ENCODE peak calls at places on chromosome 4, in six cellular contexts. One of them, this sample, is unnamed.

GRCh38 chr4:184400375-184400870 is 73.9 kb downstream of the IRF2 start:
- DNase-seq in AG10803: peak; percentile 93
- DNase-seq in OCI-LY7: no peak
- DNase-seq in central memory CD4-positive, alpha-beta T cell: no peak
- DNase-seq in GM19239: no peak
- DNase-seq in endodermal cell: no peak
- DNase-seq in this sample: no peak

GRCh38 chr4:163048447-163048846 is 118.2 kb downstream of the NAF1 start:
- DNase-seq in GM19239: no peak
- DNase-seq in OCI-LY7: peak; percentile 44
- DNase-seq in AG10803: peak; percentile 33
- DNase-seq in endodermal cell: peak; percentile 66
- DNase-seq in central memory CD4-positive, alpha-beta T cell: no peak
- DNase-seq in this sample: peak; percentile 12

GRCh38 chr4:3290476-3290875 is 2.3 kb upstream of the RGS12 start:
- DNase-seq in OCI-LY7: no peak
- DNase-seq in endodermal cell: no peak
- DNase-seq in central memory CD4-positive, alpha-beta T cell: no peak
- DNase-seq in GM19239: no peak
- DNase-seq in AG10803: no peak
- DNase-seq in this sample: no peak

GRCh38 chr4:25795566-25796454 is 67.0 kb downstream of the SEL1L3 start:
- DNase-seq in endodermal cell: peak; percentile 88
- DNase-seq in central memory CD4-positive, alpha-beta T cell: no peak
- DNase-seq in GM19239: no peak
- DNase-seq in AG10803: peak; percentile 85
- DNase-seq in OCI-LY7: no peak
- DNase-seq in this sample: peak; percentile 93

GRCh38 chr4:41787931-41788330 is 39.4 kb upstream of the PHOX2B start:
- DNase-seq in endodermal cell: no peak
- DNase-seq in central memory CD4-positive, alpha-beta T cell: no peak
- DNase-seq in GM19239: no peak
- DNase-seq in AG10803: no peak
- DNase-seq in OCI-LY7: no peak
- DNase-seq in this sample: peak; percentile 61

GRCh38 chr4:47122592-47123291 is 91.4 kb downstream of the GABRB1 start:
- DNase-seq in endodermal cell: peak; percentile 92
- DNase-seq in GM19239: peak; percentile 49
- DNase-seq in OCI-LY7: peak; percentile 71
- DNase-seq in AG10803: peak; percentile 54
- DNase-seq in central memory CD4-positive, alpha-beta T cell: peak; percentile 29
- DNase-seq in this sample: peak; percentile 75

GRCh38 chr4:14749910-14750309 is 252.4 kb upstream of the CPEB2 start:
- DNase-seq in central memory CD4-positive, alpha-beta T cell: no peak
- DNase-seq in endodermal cell: peak; percentile 55
- DNase-seq in GM19239: no peak
- DNase-seq in OCI-LY7: no peak
- DNase-seq in AG10803: peak; percentile 12
- DNase-seq in this sample: no peak

GRCh38 chr4:138948918-138949317 is 66.7 kb upstream of the NOCT start:
- DNase-seq in GM19239: no peak
- DNase-seq in central memory CD4-positive, alpha-beta T cell: no peak
- DNase-seq in endodermal cell: no peak
- DNase-seq in OCI-LY7: no peak
- DNase-seq in AG10803: no peak
- DNase-seq in this sample: peak; percentile 68

GRCh38 chr4:151302432-151302831 is 23.0 kb downstream of the SH3D19 start:
- DNase-seq in AG10803: peak; percentile 38
- DNase-seq in endodermal cell: no peak
- DNase-seq in GM19239: no peak
- DNase-seq in central memory CD4-positive, alpha-beta T cell: no peak
- DNase-seq in OCI-LY7: no peak
- DNase-seq in this sample: no peak

GRCh38 chr4:88661724-88662123 is 35.9 kb downstream of the NAP1L5 start:
- DNase-seq in AG10803: peak; percentile 80
- DNase-seq in GM19239: no peak
- DNase-seq in OCI-LY7: no peak
- DNase-seq in endodermal cell: no peak
- DNase-seq in central memory CD4-positive, alpha-beta T cell: no peak
- DNase-seq in this sample: no peak

GRCh38 chr4:80367737-80368136 is 32.2 kb downstream of the CFAP299 start:
- DNase-seq in OCI-LY7: no peak
- DNase-seq in GM19239: no peak
- DNase-seq in AG10803: peak; percentile 59
- DNase-seq in endodermal cell: no peak
- DNase-seq in central memory CD4-positive, alpha-beta T cell: no peak
- DNase-seq in this sample: no peak

GRCh38 chr4:141645611-141646340 is 9.4 kb downstream of the IL15 start:
- DNase-seq in central memory CD4-positive, alpha-beta T cell: no peak
- DNase-seq in GM19239: no peak
- DNase-seq in AG10803: peak; percentile 94
- DNase-seq in endodermal cell: no peak
- DNase-seq in OCI-LY7: no peak
- DNase-seq in this sample: no peak

GRCh38 chr4:123783091-123783765 is 386.6 kb downstream of the SPRY1 start:
- DNase-seq in central memory CD4-positive, alpha-beta T cell: no peak
- DNase-seq in AG10803: peak; percentile 71
- DNase-seq in OCI-LY7: no peak
- DNase-seq in endodermal cell: no peak
- DNase-seq in GM19239: no peak
- DNase-seq in this sample: no peak

GRCh38 chr4:154741877-154742851 is 1.6 kb upstream of the LRAT start:
- DNase-seq in GM19239: no peak
- DNase-seq in central memory CD4-positive, alpha-beta T cell: no peak
- DNase-seq in AG10803: no peak
- DNase-seq in endodermal cell: peak; percentile 89
- DNase-seq in OCI-LY7: no peak
- DNase-seq in this sample: peak; percentile 78

GRCh38 chr4:3789587-3789986 is 23.4 kb downstream of the ADRA2C start:
- DNase-seq in endodermal cell: no peak
- DNase-seq in OCI-LY7: no peak
- DNase-seq in AG10803: no peak
- DNase-seq in GM19239: no peak
- DNase-seq in central memory CD4-positive, alpha-beta T cell: no peak
- DNase-seq in this sample: no peak

GRCh38 chr4:182875471-182875870 is 41.7 kb downstream of the DCTD start:
- DNase-seq in central memory CD4-positive, alpha-beta T cell: no peak
- DNase-seq in GM19239: no peak
- DNase-seq in AG10803: no peak
- DNase-seq in endodermal cell: no peak
- DNase-seq in OCI-LY7: no peak
- DNase-seq in this sample: no peak

GRCh38 chr4:171601091-171601490 is 212.1 kb upstream of the GALNTL6 start:
- DNase-seq in GM19239: no peak
- DNase-seq in central memory CD4-positive, alpha-beta T cell: no peak
- DNase-seq in endodermal cell: no peak
- DNase-seq in AG10803: no peak
- DNase-seq in OCI-LY7: no peak
- DNase-seq in this sample: no peak

GRCh38 chr4:134072137-134072536 is 129.5 kb downstream of the PABPC4L start:
- DNase-seq in OCI-LY7: no peak
- DNase-seq in AG10803: no peak
- DNase-seq in GM19239: no peak
- DNase-seq in central memory CD4-positive, alpha-beta T cell: no peak
- DNase-seq in endodermal cell: no peak
- DNase-seq in this sample: no peak

GRCh38 chr4:150477869-150478268 is 104.1 kb upstream of the MAB21L2 start:
- DNase-seq in endodermal cell: no peak
- DNase-seq in OCI-LY7: no peak
- DNase-seq in GM19239: no peak
- DNase-seq in central memory CD4-positive, alpha-beta T cell: no peak
- DNase-seq in AG10803: no peak
- DNase-seq in this sample: no peak

GRCh38 chr4:70688795-70689231 is 481 bp downstream of the UTP3 start:
- DNase-seq in OCI-LY7: no peak
- DNase-seq in AG10803: no peak
- DNase-seq in central memory CD4-positive, alpha-beta T cell: no peak
- DNase-seq in GM19239: no peak
- DNase-seq in endodermal cell: peak; percentile 57
- DNase-seq in this sample: no peak

GRCh38 chr4:17681921-17682566 is 67.6 kb downstream of the MED28 start:
- DNase-seq in endodermal cell: no peak
- DNase-seq in GM19239: no peak
- DNase-seq in central memory CD4-positive, alpha-beta T cell: no peak
- DNase-seq in OCI-LY7: no peak
- DNase-seq in AG10803: no peak
- DNase-seq in this sample: no peak

GRCh38 chr4:114132830-114133229 is 153.4 kb upstream of the ARSJ start:
- DNase-seq in GM19239: no peak
- DNase-seq in central memory CD4-positive, alpha-beta T cell: no peak
- DNase-seq in OCI-LY7: peak; percentile 4
- DNase-seq in endodermal cell: no peak
- DNase-seq in AG10803: no peak
- DNase-seq in this sample: peak; percentile 5

GRCh38 chr4:139913398-139913990 is 240.5 kb downstream of the MAML3 start:
- DNase-seq in central memory CD4-positive, alpha-beta T cell: no peak
- DNase-seq in GM19239: no peak
- DNase-seq in endodermal cell: no peak
- DNase-seq in AG10803: peak; percentile 34
- DNase-seq in OCI-LY7: no peak
- DNase-seq in this sample: no peak

GRCh38 chr4:6390357-6390756 is 82.1 kb downstream of the PPP2R2C start:
- DNase-seq in central memory CD4-positive, alpha-beta T cell: no peak
- DNase-seq in OCI-LY7: no peak
- DNase-seq in AG10803: no peak
- DNase-seq in GM19239: no peak
- DNase-seq in endodermal cell: no peak
- DNase-seq in this sample: peak; percentile 74

GRCh38 chr4:2339458-2340271 is 77.8 kb upstream of the MXD4 start:
- DNase-seq in AG10803: no peak
- DNase-seq in endodermal cell: peak; percentile 44
- DNase-seq in OCI-LY7: no peak
- DNase-seq in central memory CD4-positive, alpha-beta T cell: no peak
- DNase-seq in GM19239: no peak
- DNase-seq in this sample: no peak

GRCh38 chr4:1236103-1236641 is 12.8 kb downstream of the CTBP1 start:
- DNase-seq in endodermal cell: no peak
- DNase-seq in AG10803: no peak
- DNase-seq in OCI-LY7: no peak
- DNase-seq in central memory CD4-positive, alpha-beta T cell: no peak
- DNase-seq in GM19239: no peak
- DNase-seq in this sample: no peak

GRCh38 chr4:133865606-133866327 is 335.8 kb downstream of the PABPC4L start:
- DNase-seq in GM19239: no peak
- DNase-seq in central memory CD4-positive, alpha-beta T cell: no peak
- DNase-seq in OCI-LY7: no peak
- DNase-seq in endodermal cell: peak; percentile 57
- DNase-seq in AG10803: peak; percentile 71
- DNase-seq in this sample: peak; percentile 41

GRCh38 chr4:88672987-88673386 is 24.6 kb downstream of the NAP1L5 start:
- DNase-seq in central memory CD4-positive, alpha-beta T cell: no peak
- DNase-seq in endodermal cell: peak; percentile 82
- DNase-seq in AG10803: peak; percentile 31
- DNase-seq in OCI-LY7: peak; percentile 32
- DNase-seq in GM19239: no peak
- DNase-seq in this sample: peak; percentile 40

GRCh38 chr4:176406297-176406696 is 86.5 kb downstream of the SPCS3 start:
- DNase-seq in central memory CD4-positive, alpha-beta T cell: no peak
- DNase-seq in OCI-LY7: no peak
- DNase-seq in endodermal cell: no peak
- DNase-seq in AG10803: no peak
- DNase-seq in GM19239: no peak
- DNase-seq in this sample: no peak

GRCh38 chr4:56656346-56656643 is 24.8 kb downstream of the HOPX start:
- DNase-seq in endodermal cell: peak; percentile 66
- DNase-seq in central memory CD4-positive, alpha-beta T cell: peak; percentile 20
- DNase-seq in GM19239: no peak
- DNase-seq in AG10803: no peak
- DNase-seq in OCI-LY7: no peak
- DNase-seq in this sample: peak; percentile 22

GRCh38 chr4:53987761-53988171 is 76.6 kb downstream of the CHIC2 start:
- DNase-seq in OCI-LY7: no peak
- DNase-seq in AG10803: peak; percentile 48
- DNase-seq in central memory CD4-positive, alpha-beta T cell: no peak
- DNase-seq in endodermal cell: no peak
- DNase-seq in GM19239: no peak
- DNase-seq in this sample: no peak

GRCh38 chr4:186485621-186486062 is 69.7 kb downstream of the MTNR1A start:
- DNase-seq in central memory CD4-positive, alpha-beta T cell: no peak
- DNase-seq in endodermal cell: no peak
- DNase-seq in GM19239: no peak
- DNase-seq in AG10803: peak; percentile 29
- DNase-seq in OCI-LY7: no peak
- DNase-seq in this sample: peak; percentile 77

GRCh38 chr4:183838987-183839712 is 66.0 kb upstream of the STOX2 start:
- DNase-seq in OCI-LY7: peak; percentile 3
- DNase-seq in GM19239: no peak
- DNase-seq in AG10803: no peak
- DNase-seq in central memory CD4-positive, alpha-beta T cell: no peak
- DNase-seq in endodermal cell: peak; percentile 65
- DNase-seq in this sample: peak; percentile 44

GRCh38 chr4:40672528-40673522 is 43.2 kb upstream of the RBM47 start:
- DNase-seq in AG10803: peak; percentile 95
- DNase-seq in central memory CD4-positive, alpha-beta T cell: peak; percentile 78
- DNase-seq in endodermal cell: peak; percentile 76
- DNase-seq in GM19239: peak; percentile 28
- DNase-seq in OCI-LY7: no peak
- DNase-seq in this sample: peak; percentile 77

GRCh38 chr4:83454626-83455025 is 997 bp downstream of the HELQ start:
- DNase-seq in OCI-LY7: no peak
- DNase-seq in endodermal cell: no peak
- DNase-seq in AG10803: peak; percentile 4
- DNase-seq in GM19239: no peak
- DNase-seq in central memory CD4-positive, alpha-beta T cell: no peak
- DNase-seq in this sample: peak; percentile 6

GRCh38 chr4:3045500-3045850 is 28.9 kb downstream of the HTT-AS start:
- DNase-seq in OCI-LY7: no peak
- DNase-seq in endodermal cell: no peak
- DNase-seq in GM19239: no peak
- DNase-seq in AG10803: peak; percentile 64
- DNase-seq in central memory CD4-positive, alpha-beta T cell: peak; percentile 89
- DNase-seq in this sample: no peak